ENCODE peak calls at places on chromosomes 12 and 14, in five cellular contexts. O, W, A, H and L are unnamed samples.

GRCh38 chr12:52052471-52053186 is 1.4 kb downstream of the NR4A1 start:
- DNase-seq in W (no peak), O (no peak), H (no peak), A (no peak), L (no peak)

GRCh38 chr14:101858791-101859537 is 97.5 kb downstream of the PPP2R5C start:
- DNase-seq in A (no peak), W (no peak), O (no peak), H (peak), L (no peak)

GRCh38 chr14:68695871-68696665 is 96.8 kb downstream of the ZFP36L1 start:
- DNase-seq in W (no peak), O (no peak), A (no peak), H (no peak), L (no peak)

GRCh38 chr12:48938805-48939204 is 13.5 kb upstream of the FKBP11 start:
- DNase-seq in W (no peak), A (no peak), O (no peak), H (no peak), L (no peak)

GRCh38 chr12:132715874-132716273 is 5.2 kb downstream of the PGAM5 start:
- DNase-seq in A (no peak), W (no peak), H (no peak), O (no peak), L (no peak)

GRCh38 chr14:32710351-32711102 is 228.2 kb upstream of the NPAS3 start:
- DNase-seq in W (no peak), O (no peak), H (no peak), A (no peak), L (no peak)

GRCh38 chr12:86748874-86749273 is 492.7 kb upstream of the MGAT4C start:
- DNase-seq in O (no peak), W (no peak), A (no peak), H (no peak), L (no peak)

GRCh38 chr14:95619785-95620417 is 66.3 kb upstream of the TCL1B start:
- DNase-seq in O (no peak), H (no peak), W (no peak), A (no peak), L (no peak)

GRCh38 chr12:9799961-9800360 is 27.3 kb upstream of the KLRF1 start:
- DNase-seq in H (no peak), O (no peak), W (no peak), A (no peak), L (no peak)

GRCh38 chr12:124143726-124144125 is 151.2 kb upstream of the RFLNA start:
- DNase-seq in H (no peak), A (no peak), O (no peak), W (no peak), L (no peak)

GRCh38 chr12:32211769-32212156 is 105.1 kb downstream of the BICD1 start:
- DNase-seq in H (peak), W (no peak), A (no peak), O (no peak), L (no peak)

GRCh38 chr12:67068773-67069450 is 200.2 kb upstream of the CAND1 start:
- DNase-seq in W (no peak), A (no peak), O (no peak), H (peak), L (peak)

GRCh38 chr14:87261621-87262020 is 731.4 kb downstream of the GALC start:
- DNase-seq in O (no peak), H (no peak), A (no peak), W (no peak), L (no peak)

GRCh38 chr12:126907900-126908764 is 1358.8 kb upstream of the TMEM132C start:
- DNase-seq in H (no peak), A (no peak), O (no peak), W (no peak), L (no peak)

GRCh38 chr14:25411933-25412757 is 362.2 kb upstream of the STXBP6 start:
- DNase-seq in W (no peak), A (no peak), O (no peak), H (no peak), L (peak)

GRCh38 chr12:64544796-64545382 is 65.4 kb upstream of the RASSF3 start:
- DNase-seq in O (no peak), W (no peak), A (no peak), H (peak), L (no peak)

GRCh38 chr14:99838555-99839193 is 45.5 kb downstream of the EML1 start:
- DNase-seq in O (no peak), H (no peak), A (peak), W (no peak), L (no peak)

GRCh38 chr12:50505945-50506344 is 1.2 kb downstream of the DIP2B start:
- DNase-seq in O (no peak), H (no peak), W (no peak), A (no peak), L (no peak)

GRCh38 chr14:93060841-93061240 is 54.9 kb downstream of the ITPK1 start:
- DNase-seq in A (no peak), W (no peak), H (no peak), O (no peak), L (no peak)

GRCh38 chr14:93057586-93058280 is 58.0 kb downstream of the ITPK1 start:
- DNase-seq in A (no peak), H (no peak), O (no peak), W (no peak), L (no peak)

GRCh38 chr14:93061380-93062012 is 54.2 kb downstream of the ITPK1 start:
- DNase-seq in A (no peak), W (no peak), O (no peak), H (no peak), L (no peak)

GRCh38 chr14:93059260-93059659 is 56.5 kb downstream of the ITPK1 start:
- DNase-seq in H (no peak), A (no peak), W (no peak), O (no peak), L (no peak)

DNA sequence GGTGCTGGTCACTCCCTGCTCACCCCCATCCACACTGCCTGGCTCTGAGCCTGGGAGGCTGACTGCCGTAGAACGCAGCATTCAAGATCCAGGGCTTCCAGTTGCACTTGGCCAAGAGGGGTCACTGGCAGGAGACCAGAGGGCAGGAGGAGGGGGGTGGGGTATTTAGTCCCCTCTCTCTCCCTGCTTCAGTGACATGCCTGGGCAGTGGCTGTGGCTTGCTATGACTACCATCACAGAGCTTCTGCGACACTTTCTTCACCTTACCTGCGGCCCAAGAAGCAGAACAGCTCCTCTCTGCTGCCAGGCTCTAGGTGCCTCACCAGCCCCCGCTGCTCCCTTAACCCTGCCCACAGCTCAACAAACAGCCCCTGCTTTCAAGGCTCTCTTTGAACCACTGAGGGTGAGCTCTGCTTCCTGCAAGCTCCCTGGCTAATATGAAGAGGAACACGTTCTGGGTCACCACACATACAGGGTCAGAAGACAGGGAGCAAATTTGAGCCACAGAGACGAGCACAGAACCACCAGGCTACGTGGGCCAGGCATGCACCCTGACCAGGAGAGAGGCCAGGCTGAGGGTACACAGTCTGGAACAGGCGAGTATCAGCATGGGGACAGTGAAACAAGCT is 55.7 kb downstream of the ITPK1 start:
- DNase-seq in A (no peak), O (no peak), H (peak), W (no peak), L (no peak)
- TF ChIP-seq SIN3A in A (no peak), O (no peak), H (no peak), W (no peak), L (no peak)

DNA sequence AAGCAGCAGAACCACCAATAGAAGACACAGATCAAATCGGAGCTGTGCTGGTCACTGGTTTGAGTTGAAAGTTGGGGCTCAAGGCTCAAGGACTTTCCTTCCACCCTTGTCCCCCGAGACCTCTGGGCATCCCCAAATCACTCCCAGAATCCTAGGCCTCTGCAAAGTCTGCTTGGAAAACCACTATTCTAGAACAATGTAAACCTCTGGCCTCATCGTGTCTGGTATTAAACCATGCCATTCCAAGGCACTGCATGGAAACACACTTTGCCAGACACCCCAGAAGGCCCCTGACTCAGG is 288.0 kb downstream of the DPF3 start:
- DNase-seq in O (no peak), A (no peak), H (no peak), W (no peak), L (no peak)
- H3K27ac ChIP-seq in O (no peak), A (no peak), H (no peak), W (no peak), L (no peak)

GRCh38 chr12:33876618-33877017 is 145.7 kb upstream of the ALG10 start:
- DNase-seq in A (no peak), O (no peak), W (no peak), H (no peak), L (no peak)
- TF ChIP-seq SIN3A in A (no peak), O (no peak), W (no peak), H (no peak), L (no peak)

DNA sequence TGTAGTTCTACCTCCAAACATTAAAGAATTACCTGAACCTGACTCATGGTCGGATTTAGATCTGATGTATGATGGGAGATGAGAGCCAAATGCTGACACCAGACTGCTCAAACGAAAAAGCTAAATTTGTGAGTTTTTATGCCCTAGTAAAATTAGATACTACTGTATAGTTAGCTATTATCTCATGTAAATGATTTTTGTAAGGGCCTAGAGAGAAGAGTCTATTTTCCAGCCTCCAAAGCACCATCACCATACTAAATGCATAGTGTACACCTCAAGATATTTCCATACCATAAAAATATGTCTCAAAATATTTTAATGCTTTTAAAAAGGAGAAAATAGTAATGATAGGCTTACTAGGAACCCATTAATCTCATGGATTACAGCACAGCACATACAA is 18.3 kb downstream of the ANKS1B start:
- DNase-seq in O (no peak), H (no peak), W (no peak), A (no peak), L (no peak)
- H3K27ac ChIP-seq in O (no peak), H (no peak), W (no peak), A (no peak), L (no peak)

DNA sequence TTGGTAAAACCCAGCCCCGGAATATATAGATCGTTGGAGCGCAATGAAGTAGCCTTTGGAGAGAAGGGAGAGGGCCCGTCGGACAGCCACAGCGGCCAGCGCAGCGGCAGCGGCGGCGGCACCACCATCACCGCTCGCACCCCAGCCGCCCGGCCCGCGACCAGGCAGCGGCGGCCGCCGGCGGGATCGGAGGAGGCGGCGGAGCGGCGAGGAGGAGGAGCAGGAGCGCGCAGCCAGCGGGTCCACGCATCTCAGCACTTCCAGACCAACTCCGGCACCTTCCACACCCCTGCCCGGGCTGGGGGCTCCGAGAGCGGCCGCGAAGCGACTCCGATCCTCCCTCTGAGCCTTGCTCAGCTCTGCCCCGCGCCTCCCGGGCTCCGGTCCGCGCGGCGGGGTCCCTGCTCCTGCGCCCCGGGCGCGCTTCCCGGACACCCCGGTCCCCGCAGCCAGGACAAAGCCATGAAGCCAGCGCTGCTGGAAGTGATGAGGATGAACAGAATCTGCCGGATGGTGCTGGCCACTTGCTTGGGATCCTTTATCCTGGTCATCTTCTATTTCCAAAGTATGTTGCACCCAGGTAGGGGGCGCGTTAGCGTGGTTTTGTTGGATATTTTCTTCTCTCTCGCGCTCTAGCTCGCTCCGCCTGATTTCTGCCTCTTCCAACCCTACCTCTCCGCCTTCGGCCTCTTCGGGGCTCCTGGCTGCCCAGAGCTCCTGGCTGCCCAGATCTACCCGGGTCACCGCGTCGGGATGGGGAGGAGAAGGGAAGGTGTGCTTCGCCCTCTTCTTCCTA is 400 bp downstream of the CHST11 start:
- DNase-seq in O (no peak), W (no peak), A (no peak), H (peak), L (no peak)
- TF ChIP-seq SIN3A in O (no peak), W (no peak), A (no peak), H (no peak), L (no peak)

GRCh38 chr12:57887631-57888406 is 41.3 kb upstream of the CTDSP2 start:
- DNase-seq in H (peak), W (no peak), A (no peak), O (no peak), L (no peak)
- H3K27ac ChIP-seq in H (peak), W (no peak), A (peak), O (no peak), L (no peak)

DNA sequence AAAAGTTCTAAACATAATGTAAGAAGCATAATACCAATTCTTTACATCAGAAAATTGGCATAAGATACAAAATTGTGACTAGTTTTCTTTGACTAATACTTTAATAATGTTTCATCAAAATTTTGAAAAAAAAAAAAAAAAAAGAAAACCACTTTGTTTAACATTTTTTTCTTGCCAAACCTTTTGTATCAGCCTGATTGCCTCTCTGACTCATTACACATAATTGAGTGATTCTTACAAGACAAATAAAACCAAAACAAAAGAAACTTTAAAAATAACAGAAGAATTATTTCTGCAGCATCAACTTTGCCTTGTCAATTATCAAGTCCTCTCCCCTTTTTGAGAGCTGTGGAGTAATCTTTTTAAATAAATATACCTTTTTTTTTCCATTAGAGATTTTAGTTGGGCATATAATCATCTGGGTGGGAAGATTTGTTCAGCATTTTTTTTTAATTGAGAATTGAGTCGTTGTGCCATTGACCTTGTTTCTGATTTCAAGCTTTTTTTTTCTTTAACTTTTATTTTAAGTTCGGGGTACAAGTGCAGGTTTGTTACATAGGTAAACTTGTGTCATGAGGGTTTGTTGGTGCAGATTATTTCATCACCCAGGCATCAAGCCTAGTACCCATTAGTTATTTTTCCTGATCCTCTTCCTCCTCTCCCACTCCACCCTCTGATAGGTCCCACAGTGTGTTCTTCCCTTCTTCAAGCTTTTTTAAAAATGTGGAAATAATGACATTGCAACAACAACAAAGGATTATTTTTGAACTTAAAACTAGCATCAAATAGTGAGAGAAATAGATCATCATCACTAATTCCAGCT is 45.8 kb upstream of the HMGA2 start:
- DNase-seq in A (no peak), H (no peak), W (no peak), O (no peak), L (no peak)
- TF ChIP-seq SIN3A in A (no peak), H (no peak), W (no peak), O (no peak), L (no peak)

DNA sequence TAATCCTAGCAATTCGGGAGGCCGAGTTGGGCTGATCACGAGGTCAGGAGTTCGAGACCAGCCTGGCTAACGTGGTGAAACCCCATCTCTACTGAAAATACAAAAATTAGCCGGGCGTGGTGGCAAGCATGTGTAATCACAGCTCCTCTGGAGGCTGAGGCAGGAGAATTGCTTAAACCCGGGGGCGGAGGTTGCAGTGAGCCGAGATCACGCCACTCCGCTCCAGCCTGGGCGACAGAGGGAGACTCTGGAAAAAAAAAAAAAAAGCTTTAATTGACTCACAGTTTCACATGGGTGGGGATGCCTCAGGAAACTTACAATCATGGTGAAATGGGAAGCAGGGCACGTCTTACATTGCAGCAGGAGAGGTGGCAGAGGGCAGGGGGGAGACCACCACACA is 30.6 kb upstream of the SLC2A3 start:
- DNase-seq in W (no peak), H (no peak), A (no peak), O (no peak), L (no peak)
- H3K27ac ChIP-seq in W (no peak), H (no peak), A (no peak), O (no peak), L (no peak)

GRCh38 chr14:96920023-96920422 is 122.8 kb downstream of the VRK1 start:
- DNase-seq in O (no peak), W (no peak), A (no peak), H (no peak), L (no peak)
- TF ChIP-seq SIN3A in O (no peak), W (no peak), A (no peak), H (no peak), L (no peak)

DNA sequence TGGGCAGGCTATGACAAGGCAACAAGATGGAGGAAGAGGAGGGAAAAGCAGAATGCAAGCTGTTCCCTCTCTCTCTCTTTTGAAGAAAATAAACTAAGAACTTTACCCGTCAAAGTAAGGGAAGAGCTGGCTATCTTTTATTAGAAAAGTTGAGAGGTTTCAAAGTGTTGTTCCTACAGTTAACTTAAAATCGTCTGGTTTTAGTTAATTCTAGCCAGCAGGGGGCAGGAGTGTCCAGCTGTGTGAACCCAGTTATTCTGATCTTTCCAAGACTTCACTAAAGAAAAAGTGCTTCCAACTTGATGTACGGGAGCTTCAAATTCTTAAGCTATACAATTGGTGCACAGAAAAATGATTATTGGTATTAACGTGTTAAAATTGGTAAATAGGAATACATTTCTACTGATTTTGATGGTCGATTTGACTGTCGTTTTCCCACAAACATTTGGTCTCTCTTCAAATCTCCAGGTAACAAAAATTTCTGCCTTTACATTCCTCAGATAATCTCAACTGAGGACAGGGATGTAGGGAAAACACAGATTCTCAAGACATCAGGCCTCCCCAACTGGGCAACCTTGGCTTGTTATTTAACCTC is 28.4 kb upstream of the MON2 start:
- DNase-seq in A (peak), O (peak), W (peak), H (peak), L (no peak)
- H3K27ac ChIP-seq in A (no peak), O (no peak), W (no peak), H (no peak), L (no peak)